ENCODE peak calls at places on chromosomes 13 and 19, in four cellular contexts. V, I, L and S are unnamed samples.

GRCh38 chr13:102310691-102311432 is 91.0 kb downstream of the FGF14 start:
- DNase-seq in I (no peak), V (no peak), L (no peak), S (no peak)

GRCh38 chr13:113045214-113046007 is 60.2 kb upstream of the F7 start:
- DNase-seq in V (no peak), I (no peak), L (no peak), S (no peak)

GRCh38 chr19:18895038-18895827 is 725 bp downstream of the CERS1 start:
- DNase-seq in I (peak; percentile 38), L (peak; percentile 66), V (peak; percentile 79), S (peak; percentile 82)

GRCh38 chr13:67726979-67727378 is 496.8 kb upstream of the PCDH9 start:
- DNase-seq in V (peak; percentile 1), I (no peak), L (no peak), S (no peak)

GRCh38 chr19:54252845-54253244 is 4.2 kb downstream of the LILRB5 start:
- DNase-seq in L (no peak), I (no peak), V (no peak), S (no peak)

GRCh38 chr13:112142401-112142930 is 75.5 kb downstream of the SOX1 start:
- DNase-seq in L (no peak), I (no peak), V (no peak), S (no peak)

GRCh38 chr13:114105351-114106225 is 26.8 kb downstream of the RASA3 start:
- DNase-seq in I (no peak), L (no peak), V (no peak), S (no peak)

GRCh38 chr13:42398542-42398941 is 126.6 kb downstream of the AKAP11 start:
- DNase-seq in I (no peak), L (no peak), V (no peak), S (no peak)

GRCh38 chr19:8168537-8168936 is 19.1 kb upstream of the FBN3 start:
- DNase-seq in L (no peak), V (no peak), I (no peak), S (no peak)

GRCh38 chr19:8158411-8159074 is 9.2 kb upstream of the FBN3 start:
- DNase-seq in L (peak; percentile 51), I (peak; percentile 79), V (peak; percentile 87), S (peak; percentile 97)

GRCh38 chr19:8161135-8161646 is 11.8 kb upstream of the FBN3 start:
- DNase-seq in L (no peak), I (peak; percentile 48), V (peak; percentile 65), S (peak; percentile 84)

DNA sequence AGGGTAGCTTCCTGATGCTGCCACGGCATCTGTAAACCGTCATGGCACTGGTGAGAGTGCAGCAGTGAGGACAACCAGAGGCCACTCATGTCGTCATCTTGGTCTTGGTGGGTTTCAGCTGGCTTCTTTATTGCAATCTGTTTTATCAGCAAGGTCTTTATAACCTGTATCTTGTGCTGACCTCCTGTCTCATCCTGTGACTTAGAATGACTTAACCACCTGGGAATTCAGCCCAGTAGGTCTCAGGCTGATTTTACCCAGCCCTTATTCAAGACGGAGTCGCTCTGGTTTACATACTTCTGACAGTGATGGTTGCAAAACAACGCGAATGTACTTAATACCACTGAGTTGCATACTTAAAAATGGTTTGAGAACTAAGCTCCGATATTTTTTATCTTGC is 14.4 kb upstream of the FBN3 start:
- DNase-seq in L (no peak), V (no peak), I (no peak), S (no peak)
- TF ChIP-seq MAX in L (no peak), V (no peak), I (no peak), S (no peak)

GRCh38 chr13:44437356-44438233 is 64.0 kb downstream of the SERP2 start:
- DNase-seq in V (peak; percentile 35), L (no peak), I (no peak), S (peak; percentile 59)

GRCh38 chr13:44436589-44437337 is 63.1 kb downstream of the SERP2 start:
- DNase-seq in L (peak; percentile 72), V (peak; percentile 86), I (peak; percentile 90), S (peak; percentile 84)

GRCh38 chr13:44433863-44434262 is 60.2 kb downstream of the SERP2 start:
- DNase-seq in L (no peak), V (no peak), I (no peak), S (no peak)

GRCh38 chr13:44434441-44435141 is 61.0 kb downstream of the SERP2 start:
- DNase-seq in I (no peak), V (no peak), L (no peak), S (no peak)

GRCh38 chr13:44435142-44435982 is 61.7 kb downstream of the SERP2 start:
- DNase-seq in I (peak; percentile 92), V (peak; percentile 96), L (peak; percentile 69), S (peak; percentile 90)
- TF ChIP-seq POLR2A in I (peak; percentile 15), V (peak; percentile 15), L (peak; percentile 26), S (no peak)

DNA sequence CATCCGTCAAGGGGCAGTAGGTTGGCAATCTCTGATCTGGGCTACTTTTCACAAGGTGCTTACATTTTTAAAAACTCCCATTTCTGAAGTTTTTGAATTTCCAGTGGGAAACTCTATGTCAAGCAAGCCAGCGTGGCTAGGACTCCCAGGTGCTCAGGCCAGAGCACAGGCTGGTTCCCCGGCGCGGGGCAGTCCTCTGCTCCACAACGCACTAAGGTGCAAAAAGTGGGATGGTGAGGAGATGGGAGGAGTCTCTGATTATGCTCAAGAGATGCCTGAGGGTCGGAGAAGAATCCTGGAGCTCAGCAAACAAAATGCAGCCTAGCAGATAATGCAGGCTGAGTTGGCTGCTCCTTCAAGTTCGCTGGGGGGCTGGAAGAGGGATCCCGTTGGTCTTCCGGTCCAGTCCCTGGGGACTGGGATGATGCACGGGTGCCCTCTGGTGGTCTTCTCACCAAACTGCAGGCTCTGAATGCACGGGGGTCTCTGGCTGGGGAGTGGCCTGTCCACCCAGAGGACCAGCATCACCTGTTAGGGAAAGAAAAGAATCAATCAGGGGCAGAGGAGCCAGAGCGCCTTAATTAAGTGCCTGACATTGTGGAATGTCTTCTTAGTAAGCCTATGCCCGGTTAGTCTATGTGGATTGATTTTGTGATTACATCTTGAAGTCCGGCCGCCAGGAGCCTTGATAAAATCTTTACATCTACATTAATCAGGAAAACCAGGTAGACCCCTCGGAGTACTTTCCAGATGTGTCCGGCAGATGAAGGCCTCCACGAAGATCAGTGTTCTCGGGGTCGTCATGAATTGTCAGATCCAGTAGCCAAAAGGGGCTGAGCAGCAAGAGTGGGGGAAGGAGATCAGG is 244.4 kb upstream of the MAB21L1 start:
- DNase-seq in V (peak; percentile 31), I (peak; percentile 13), L (peak; percentile 59), S (peak; percentile 60)
- TF ChIP-seq MAX in V (no peak), I (no peak), L (no peak), S (no peak)

GRCh38 chr19:12789098-12789903 is 2.0 kb upstream of the JUNB start:
- DNase-seq in V (no peak), I (no peak), L (no peak), S (no peak)
- TF ChIP-seq POLR2A in V (no peak), I (no peak), L (peak; percentile 1), S (no peak)

DNA sequence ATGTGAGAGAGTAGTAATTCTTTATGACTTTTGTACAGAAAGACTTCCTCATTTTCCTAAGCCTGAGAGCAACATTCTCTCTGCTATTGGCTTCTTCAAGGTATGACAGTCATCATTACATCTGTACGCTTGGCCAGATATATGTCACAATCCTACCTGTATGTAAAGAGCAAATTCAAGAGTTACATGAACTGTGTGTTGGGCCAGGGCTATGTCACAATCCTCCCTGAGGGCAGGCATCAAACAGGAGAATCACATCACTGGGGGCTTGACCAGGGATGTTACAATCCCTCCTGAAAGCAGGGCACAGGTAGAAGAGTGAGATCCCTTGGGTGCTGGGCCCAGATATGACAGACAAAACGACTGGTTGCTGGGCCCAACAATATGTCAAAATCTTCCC is 9.8 kb upstream of the ZNF724 start:
- DNase-seq in I (no peak), V (no peak), L (no peak), S (no peak)
- TF ChIP-seq MAX in I (no peak), V (no peak), L (no peak), S (no peak)

DNA sequence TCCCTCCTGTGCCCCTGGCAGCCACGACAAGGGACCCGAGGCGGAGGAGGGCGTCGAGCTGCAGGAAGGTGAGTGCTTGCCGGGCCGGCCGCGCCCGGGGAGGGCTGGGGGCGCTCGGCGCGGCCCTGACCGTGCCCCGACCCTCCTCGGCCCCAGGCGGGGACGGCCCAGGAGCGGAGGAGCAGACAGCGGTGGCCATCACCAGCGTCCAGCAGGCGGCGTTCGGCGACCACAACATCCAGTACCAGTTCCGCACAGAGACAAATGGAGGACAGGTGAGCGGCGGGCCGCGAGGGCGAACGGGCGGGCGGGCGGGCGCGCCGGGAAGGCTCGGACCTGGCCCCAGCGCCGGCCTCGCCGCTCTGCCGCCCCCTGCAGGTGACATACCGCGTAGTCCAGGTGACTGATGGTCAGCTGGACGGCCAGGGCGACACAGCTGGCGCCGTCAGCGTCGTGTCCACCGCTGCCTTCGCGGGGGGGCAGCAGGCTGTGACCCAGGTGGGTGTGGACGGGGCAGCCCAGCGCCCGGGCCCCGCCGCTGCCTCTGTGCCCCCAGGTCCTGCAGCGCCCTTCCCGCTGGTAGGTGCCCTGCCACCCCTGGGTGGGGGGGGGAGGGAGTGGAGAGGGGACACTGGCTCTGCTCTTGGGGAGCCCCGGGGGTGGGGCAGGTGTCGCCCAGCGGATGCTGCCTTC is 809 bp downstream of the USF2 start:
- DNase-seq in I (peak; percentile 75), L (peak; percentile 92), V (peak; percentile 82), S (peak; percentile 81)
- TF ChIP-seq POLR2A in I (no peak), L (no peak), V (no peak), S (no peak)

DNA sequence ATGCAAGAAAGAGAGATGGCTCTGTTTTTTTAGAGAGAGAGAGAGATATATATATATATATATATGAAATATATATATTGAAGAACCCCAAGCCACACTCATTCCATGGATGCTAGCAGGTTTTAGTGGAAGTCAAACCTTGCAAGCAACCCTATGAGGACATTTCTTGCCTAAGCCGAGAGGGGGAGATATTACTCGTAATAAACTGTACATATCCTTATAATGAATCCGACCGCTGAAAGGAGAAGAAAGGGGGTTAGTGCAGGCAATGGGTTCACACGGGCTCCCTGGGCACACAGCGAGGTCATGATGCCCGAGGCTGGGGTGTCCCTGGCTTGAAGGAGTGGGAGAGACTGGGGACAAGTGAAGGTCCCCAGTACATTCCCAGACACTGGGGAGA is 78.3 kb downstream of the IER2 start:
- DNase-seq in V (no peak), L (no peak), I (no peak), S (peak; percentile 57)
- TF ChIP-seq MAX in V (no peak), L (no peak), I (no peak), S (no peak)